ENCODE peak calls at places on chromosomes 1 and 21, in four cellular contexts. Z, G, Q and R are unnamed samples.

GRCh38 chr1:31505884-31506497 is 70.3 kb upstream of the TINAGL1 start:
- DNase-seq in Z (no peak), G (no peak), Q (peak), R (no peak)

GRCh38 chr1:210250998-210251679 is 18.5 kb downstream of the SERTAD4 start:
- DNase-seq in Z (no peak), G (no peak), Q (no peak), R (peak)

GRCh38 chr1:85374160-85374559 is 90.8 kb downstream of the DDAH1 start:
- DNase-seq in Z (peak), G (no peak), Q (no peak), R (no peak)

GRCh38 chr1:214415131-214415530 is 134.2 kb downstream of the SMYD2 start:
- DNase-seq in Z (no peak), G (no peak), Q (no peak), R (no peak)

GRCh38 chr1:44688760-44689446 is 14.4 kb downstream of the ARMH1 start:
- DNase-seq in Z (no peak), G (no peak), Q (no peak), R (no peak)

GRCh38 chr1:84367219-84367618 is 31.1 kb upstream of the DNASE2B start:
- DNase-seq in Z (no peak), G (no peak), Q (no peak), R (no peak)

GRCh38 chr1:97078847-97079246 is 357.3 kb downstream of the PTBP2 start:
- DNase-seq in Z (no peak), G (no peak), Q (no peak), R (no peak)

GRCh38 chr1:174058639-174059038 is 36.5 kb upstream of the RC3H1 start:
- DNase-seq in Z (no peak), G (no peak), Q (no peak), R (no peak)

GRCh38 chr1:46581685-46582455 is 22.2 kb downstream of the MKNK1 start:
- DNase-seq in Z (no peak), G (no peak), Q (no peak), R (no peak)

GRCh38 chr1:110150330-110151174 is at the start of gene SLC6A17:
- DNase-seq in Z (no peak), G (peak), Q (no peak), R (peak)

GRCh38 chr1:222754386-222755139 is 17.6 kb downstream of the FAM177B start:
- DNase-seq in Z (no peak), G (no peak), Q (no peak), R (no peak)

GRCh38 chr1:211947396-211948295 is 87.7 kb downstream of the INTS7 start:
- DNase-seq in Z (peak), G (no peak), Q (no peak), R (no peak)

GRCh38 chr1:45929257-45929687 is 125.9 kb downstream of the MAST2 start:
- DNase-seq in Z (peak), G (no peak), Q (no peak), R (peak)

GRCh38 chr1:65459397-65459768 is 38.9 kb downstream of the LEPR start:
- DNase-seq in Z (peak), G (no peak), Q (peak), R (peak)

GRCh38 chr1:205028954-205029353 is 14.1 kb upstream of the CNTN2 start:
- DNase-seq in Z (no peak), G (no peak), Q (no peak), R (no peak)

GRCh38 chr1:218851601-218852000 is 322.1 kb upstream of the LYPLAL1 start:
- DNase-seq in Z (no peak), G (no peak), Q (no peak), R (no peak)

GRCh38 chr21:43865471-43866181 is 603 bp downstream of the AGPAT3 start:
- DNase-seq in Z (no peak), G (peak), Q (no peak), R (peak)

GRCh38 chr1:158390342-158390741 is 8.9 kb downstream of the OR10T2 start:
- DNase-seq in Z (no peak), G (no peak), Q (no peak), R (no peak)

GRCh38 chr1:230167419-230167852 is 100.4 kb downstream of the GALNT2 start:
- DNase-seq in Z (peak), G (peak), Q (peak), R (peak)

GRCh38 chr1:151739590-151740355 is 18.5 kb downstream of the RIIAD1 start:
- DNase-seq in Z (no peak), G (no peak), Q (no peak), R (no peak)

GRCh38 chr1:42955311-42956063 is 3.2 kb downstream of the SLC2A1 start:
- DNase-seq in Z (no peak), G (no peak), Q (no peak), R (no peak)

GRCh38 chr1:112445591-112445990 is 49.6 kb downstream of the CTTNBP2NL start:
- DNase-seq in Z (no peak), G (no peak), Q (no peak), R (no peak)

GRCh38 chr1:24830680-24831272 is 85.5 kb downstream of the CLIC4 start:
- DNase-seq in Z (peak), G (peak), Q (no peak), R (peak)

GRCh38 chr1:118999348-119000071 is 11.4 kb upstream of the TBX15 start:
- DNase-seq in Z (no peak), G (no peak), Q (no peak), R (no peak)

GRCh38 chr21:29660047-29660720 is 279.6 kb downstream of the GRIK1 start:
- DNase-seq in Z (no peak), G (no peak), Q (no peak), R (no peak)

GRCh38 chr1:12555411-12556367 is 62.3 kb downstream of the DHRS3 start:
- DNase-seq in Z (no peak), G (no peak), Q (no peak), R (no peak)

GRCh38 chr1:89041055-89041707 is 18.5 kb upstream of the GBP3 start:
- DNase-seq in Z (no peak), G (no peak), Q (peak), R (no peak)

GRCh38 chr1:42963378-42964005 is 4.8 kb upstream of the SLC2A1 start:
- DNase-seq in Z (peak), G (peak), Q (no peak), R (no peak)

GRCh38 chr1:215958836-215959235 is 391.7 kb downstream of the KCTD3 start:
- DNase-seq in Z (no peak), G (no peak), Q (no peak), R (no peak)

GRCh38 chr1:230270940-230271325 is 155.2 kb downstream of the PGBD5 start:
- DNase-seq in Z (no peak), G (no peak), Q (no peak), R (no peak)

GRCh38 chr1:200042437-200043329 is 15.2 kb downstream of the NR5A2 start:
- DNase-seq in Z (no peak), G (no peak), Q (no peak), R (no peak)

GRCh38 chr1:207812778-207813512 is 61.1 kb downstream of the CD46 start:
- DNase-seq in Z (no peak), G (no peak), Q (no peak), R (no peak)

GRCh38 chr1:215484111-215484914 is 82.8 kb upstream of the KCTD3 start:
- DNase-seq in Z (no peak), G (no peak), Q (no peak), R (no peak)

GRCh38 chr1:235583511-235584001 is 66.0 kb downstream of the GNG4 start:
- DNase-seq in Z (no peak), G (no peak), Q (no peak), R (no peak)

DNA sequence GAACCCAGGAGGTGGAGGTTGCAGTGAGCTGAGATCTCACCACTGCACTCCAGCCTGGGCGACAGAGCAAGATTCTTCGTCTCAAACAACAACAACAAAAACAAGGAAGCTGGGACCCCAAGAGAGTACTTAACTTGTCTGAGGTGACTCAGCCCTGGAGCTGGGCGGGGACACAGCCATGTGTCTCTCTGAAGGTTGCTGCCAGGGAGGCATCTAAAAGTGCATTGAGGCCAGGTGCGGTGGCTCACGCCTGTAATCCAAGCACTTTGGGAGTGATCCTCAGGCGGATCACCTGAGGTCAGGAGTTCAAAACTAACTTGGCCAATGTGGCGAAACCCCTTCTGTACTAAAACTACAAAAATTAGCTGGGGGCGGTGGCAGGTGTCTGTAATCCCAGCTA is 7.7 kb downstream of the IFI6 start:
- DNase-seq in Z (no peak), G (no peak), Q (no peak), R (no peak)
- TF ChIP-seq TARDBP in Z (no peak), G (no peak), Q (no peak), R (no peak)

GRCh38 chr1:206544562-206545257 is 37.4 kb downstream of the RASSF5 start:
- DNase-seq in Z (peak), G (peak), Q (no peak), R (peak)
- TF ChIP-seq BHLHE40 in Z (no peak), G (peak), Q (peak), R (no peak)

GRCh38 chr1:182604835-182605164 is 611 bp upstream of the RGS16 start:
- DNase-seq in Z (no peak), G (no peak), Q (no peak), R (no peak)

GRCh38 chr1:182601926-182602325 is 2.3 kb downstream of the RGS16 start:
- DNase-seq in Z (no peak), G (no peak), Q (no peak), R (no peak)

GRCh38 chr1:182602945-182603645 is 1.1 kb downstream of the RGS16 start:
- DNase-seq in Z (no peak), G (no peak), Q (no peak), R (no peak)

GRCh38 chr1:182603646-182604127 is 502 bp downstream of the RGS16 start:
- DNase-seq in Z (no peak), G (no peak), Q (no peak), R (no peak)

GRCh38 chr1:182604128-182604834 is at the start of gene RGS16:
- DNase-seq in Z (no peak), G (peak), Q (peak), R (peak)
- TF ChIP-seq TARDBP in Z (no peak), G (no peak), Q (peak), R (no peak)

GRCh38 chr1:90407737-90408136 is 309.4 kb downstream of the BARHL2 start:
- DNase-seq in Z (no peak), G (no peak), Q (no peak), R (no peak)

GRCh38 chr1:90400121-90400520 is 317.0 kb downstream of the BARHL2 start:
- DNase-seq in Z (no peak), G (no peak), Q (no peak), R (no peak)

GRCh38 chr1:90405726-90406125 is 311.4 kb downstream of the BARHL2 start:
- DNase-seq in Z (no peak), G (no peak), Q (no peak), R (no peak)

GRCh38 chr1:90402893-90403849 is 313.9 kb downstream of the BARHL2 start:
- DNase-seq in Z (peak), G (no peak), Q (no peak), R (peak)
- TF ChIP-seq BHLHE40 in Z (no peak), G (no peak), Q (no peak), R (no peak)

GRCh38 chr1:15205586-15206346 is 41.3 kb upstream of the FHAD1 start:
- DNase-seq in Z (no peak), G (no peak), Q (no peak), R (no peak)
- TF ChIP-seq TARDBP in Z (no peak), G (no peak), Q (no peak), R (no peak)

DNA sequence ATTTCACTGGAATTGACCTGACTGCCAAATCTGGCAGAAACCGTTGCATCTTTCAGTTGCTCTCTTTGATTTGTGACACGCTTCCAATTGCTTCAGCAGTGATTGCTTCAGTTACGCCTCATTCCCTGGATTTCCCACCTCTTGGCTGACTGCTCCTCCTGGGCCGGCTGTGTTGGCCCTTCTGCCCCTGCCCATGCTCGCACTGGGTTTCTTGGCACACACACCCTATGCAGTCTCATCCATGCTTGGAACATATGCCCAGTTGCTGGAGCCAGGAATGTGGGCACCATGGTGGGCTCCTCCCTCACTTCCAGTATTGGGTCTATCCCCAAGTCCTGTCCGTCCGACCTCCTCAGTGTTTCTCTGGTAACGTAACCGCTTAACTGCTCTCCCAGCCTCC is 2.2 kb upstream of the ZBTB21 start:
- DNase-seq in Z (no peak), G (no peak), Q (no peak), R (no peak)
- TF ChIP-seq BHLHE40 in Z (no peak), G (no peak), Q (no peak), R (no peak)

GRCh38 chr1:997728-998050 is 2.2 kb downstream of the HES4 start:
- DNase-seq in Z (no peak), G (peak), Q (no peak), R (no peak)
- TF ChIP-seq TARDBP in Z (no peak), G (no peak), Q (no peak), R (no peak)

GRCh38 chr1:198556969-198557368 is 16.5 kb upstream of the ATP6V1G3 start:
- DNase-seq in Z (no peak), G (no peak), Q (peak), R (no peak)
- TF ChIP-seq BHLHE40 in Z (no peak), G (no peak), Q (no peak), R (no peak)

GRCh38 chr21:37410639-37411038 is 44.1 kb downstream of the DYRK1A start:
- DNase-seq in Z (no peak), G (no peak), Q (no peak), R (no peak)

GRCh38 chr21:37412603-37413360 is 46.2 kb downstream of the DYRK1A start:
- DNase-seq in Z (no peak), G (no peak), Q (no peak), R (no peak)

GRCh38 chr21:37408464-37409193 is 42.1 kb downstream of the DYRK1A start:
- DNase-seq in Z (no peak), G (no peak), Q (no peak), R (no peak)

GRCh38 chr21:37405629-37406028 is 39.1 kb downstream of the DYRK1A start:
- DNase-seq in Z (no peak), G (no peak), Q (no peak), R (no peak)

GRCh38 chr21:37407719-37408455 is 41.3 kb downstream of the DYRK1A start:
- DNase-seq in Z (no peak), G (no peak), Q (peak), R (no peak)
- TF ChIP-seq TARDBP in Z (no peak), G (no peak), Q (no peak), R (no peak)

GRCh38 chr1:36570478-36571060 is 87.9 kb upstream of the CSF3R start:
- DNase-seq in Z (no peak), G (no peak), Q (no peak), R (no peak)

GRCh38 chr1:36573445-36573844 is 90.7 kb upstream of the CSF3R start:
- DNase-seq in Z (no peak), G (no peak), Q (no peak), R (no peak)

GRCh38 chr1:36571106-36571505 is 88.4 kb upstream of the CSF3R start:
- DNase-seq in Z (no peak), G (no peak), Q (no peak), R (no peak)

GRCh38 chr1:36572906-36573305 is 90.2 kb upstream of the CSF3R start:
- DNase-seq in Z (no peak), G (no peak), Q (no peak), R (no peak)

DNA sequence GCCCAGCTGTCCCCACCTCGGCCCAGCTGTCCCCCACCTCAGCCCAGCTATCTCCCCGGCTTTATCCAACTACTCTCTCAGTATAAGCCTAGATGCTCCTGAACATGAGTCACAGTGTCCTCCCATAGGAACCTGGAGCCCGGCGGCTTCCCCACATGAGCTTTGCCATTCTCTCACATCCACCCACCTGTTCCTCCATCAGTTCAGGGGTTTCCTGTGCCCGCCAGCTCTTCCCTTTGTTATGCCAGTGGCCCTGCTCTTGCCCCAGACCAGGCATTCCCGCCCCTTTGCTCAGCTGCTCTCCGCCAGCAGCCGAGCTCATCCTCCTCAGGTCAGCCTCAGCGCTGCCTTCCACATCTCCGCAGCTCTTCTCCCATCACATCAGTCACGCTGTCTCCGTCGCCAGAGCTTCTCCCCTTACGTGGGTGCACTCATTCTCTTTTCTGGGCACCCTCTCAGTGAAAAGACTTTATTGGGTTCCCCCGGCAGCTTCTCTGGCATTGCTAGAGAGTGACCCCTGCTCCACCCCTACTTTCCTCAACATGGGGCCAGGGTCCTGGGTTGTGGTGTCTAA is 89.5 kb upstream of the CSF3R start:
- DNase-seq in Z (no peak), G (no peak), Q (no peak), R (no peak)
- TF ChIP-seq BHLHE40 in Z (no peak), G (no peak), Q (no peak), R (no peak)